ENCODE peak calls at places on chromosome 22, in ten cellular contexts. One of them, this sample, is unnamed.

GRCh38 chr22:23804781-23805291 is 18.1 kb downstream of the SMARCB1 start:
- DNase-seq in Panc1: no peak
- DNase-seq in cardiac muscle cell: no peak
- DNase-seq in brain microvascular endothelial cell: no peak
- DNase-seq in stomach: no peak
- DNase-seq in neural progenitor cell: no peak
- DNase-seq in left lung: no peak
- DNase-seq in ovary: no peak
- DNase-seq in small intestine: no peak
- DNase-seq in adrenal gland: no peak
- DNase-seq in this sample: no peak

GRCh38 chr22:48827228-48827810 is 1000.4 kb downstream of the BRD1 start:
- DNase-seq in Panc1: no peak
- DNase-seq in ovary: no peak
- DNase-seq in neural progenitor cell: no peak
- DNase-seq in cardiac muscle cell: no peak
- DNase-seq in brain microvascular endothelial cell: no peak
- DNase-seq in small intestine: no peak
- DNase-seq in adrenal gland: no peak
- DNase-seq in stomach: no peak
- DNase-seq in left lung: no peak
- DNase-seq in this sample: no peak

GRCh38 chr22:17578129-17578754 is 14.9 kb downstream of the SLC25A18 start:
- DNase-seq in small intestine: no peak
- DNase-seq in cardiac muscle cell: no peak
- DNase-seq in stomach: peak; percentile 77
- DNase-seq in ovary: peak; percentile 48
- DNase-seq in adrenal gland: peak; percentile 51
- DNase-seq in Panc1: no peak
- DNase-seq in brain microvascular endothelial cell: no peak
- DNase-seq in neural progenitor cell: no peak
- DNase-seq in left lung: peak; percentile 56
- DNase-seq in this sample: no peak

GRCh38 chr22:49545606-49546005 is 282.1 kb downstream of the BRD1 start:
- DNase-seq in cardiac muscle cell: no peak
- DNase-seq in left lung: no peak
- DNase-seq in neural progenitor cell: no peak
- DNase-seq in Panc1: no peak
- DNase-seq in stomach: no peak
- DNase-seq in adrenal gland: no peak
- DNase-seq in ovary: no peak
- DNase-seq in small intestine: no peak
- DNase-seq in brain microvascular endothelial cell: no peak
- DNase-seq in this sample: no peak

GRCh38 chr22:29311468-29312217 is 3.9 kb downstream of the RASL10A start:
- DNase-seq in cardiac muscle cell: no peak
- DNase-seq in brain microvascular endothelial cell: no peak
- DNase-seq in neural progenitor cell: no peak
- DNase-seq in adrenal gland: peak; percentile 65
- DNase-seq in stomach: no peak
- DNase-seq in small intestine: no peak
- DNase-seq in ovary: peak; percentile 64
- DNase-seq in left lung: no peak
- DNase-seq in Panc1: no peak
- DNase-seq in this sample: no peak

GRCh38 chr22:25564979-25565677 is 653 bp downstream of the GRK3 start:
- DNase-seq in stomach: no peak
- DNase-seq in small intestine: no peak
- DNase-seq in brain microvascular endothelial cell: no peak
- DNase-seq in neural progenitor cell: peak; percentile 64
- DNase-seq in cardiac muscle cell: no peak
- DNase-seq in ovary: peak; percentile 59
- DNase-seq in left lung: peak; percentile 43
- DNase-seq in adrenal gland: peak; percentile 38
- DNase-seq in Panc1: no peak
- DNase-seq in this sample: no peak

GRCh38 chr22:34019190-34019845 is 99.0 kb upstream of the LARGE1 start:
- DNase-seq in cardiac muscle cell: no peak
- DNase-seq in brain microvascular endothelial cell: no peak
- DNase-seq in Panc1: no peak
- DNase-seq in neural progenitor cell: no peak
- DNase-seq in ovary: no peak
- DNase-seq in stomach: no peak
- DNase-seq in small intestine: no peak
- DNase-seq in left lung: no peak
- DNase-seq in adrenal gland: no peak
- DNase-seq in this sample: no peak

GRCh38 chr22:18144105-18144504 is 5.9 kb upstream of the USP18 start:
- DNase-seq in small intestine: no peak
- DNase-seq in adrenal gland: no peak
- DNase-seq in cardiac muscle cell: no peak
- DNase-seq in left lung: no peak
- DNase-seq in neural progenitor cell: no peak
- DNase-seq in brain microvascular endothelial cell: no peak
- DNase-seq in Panc1: no peak
- DNase-seq in ovary: no peak
- DNase-seq in stomach: no peak
- DNase-seq in this sample: no peak

GRCh38 chr22:19730662-19731360 is 7.5 kb downstream of the GP1BB start:
- DNase-seq in adrenal gland: peak; percentile 84
- DNase-seq in cardiac muscle cell: peak; percentile 91
- DNase-seq in neural progenitor cell: peak; percentile 91
- DNase-seq in small intestine: peak; percentile 62
- DNase-seq in ovary: peak; percentile 89
- DNase-seq in Panc1: peak; percentile 24
- DNase-seq in stomach: peak; percentile 84
- DNase-seq in brain microvascular endothelial cell: peak; percentile 43
- DNase-seq in left lung: peak; percentile 82
- DNase-seq in this sample: no peak

GRCh38 chr22:21095773-21096107 is 50.0 kb downstream of the LRRC74B start:
- DNase-seq in stomach: no peak
- DNase-seq in Panc1: no peak
- DNase-seq in ovary: no peak
- DNase-seq in cardiac muscle cell: no peak
- DNase-seq in left lung: no peak
- DNase-seq in neural progenitor cell: no peak
- DNase-seq in small intestine: no peak
- DNase-seq in brain microvascular endothelial cell: no peak
- DNase-seq in adrenal gland: no peak
- DNase-seq in this sample: no peak

GRCh38 chr22:21657361-21658118 is 8.3 kb upstream of the PPIL2 start:
- DNase-seq in left lung: peak; percentile 83
- DNase-seq in cardiac muscle cell: peak; percentile 88
- DNase-seq in adrenal gland: peak; percentile 62
- DNase-seq in brain microvascular endothelial cell: no peak
- DNase-seq in small intestine: peak; percentile 79
- DNase-seq in Panc1: no peak
- DNase-seq in ovary: no peak
- DNase-seq in neural progenitor cell: peak; percentile 93
- DNase-seq in stomach: peak; percentile 86
- DNase-seq in this sample: no peak

GRCh38 chr22:31926969-31927368 is 17.4 kb upstream of the YWHAH start:
- DNase-seq in left lung: no peak
- DNase-seq in brain microvascular endothelial cell: no peak
- DNase-seq in Panc1: no peak
- DNase-seq in adrenal gland: peak; percentile 34
- DNase-seq in neural progenitor cell: peak; percentile 60
- DNase-seq in small intestine: no peak
- DNase-seq in stomach: no peak
- DNase-seq in cardiac muscle cell: no peak
- DNase-seq in ovary: no peak
- DNase-seq in this sample: no peak

GRCh38 chr22:26687439-26687838 is 30.1 kb downstream of the MIAT start:
- DNase-seq in neural progenitor cell: no peak
- DNase-seq in brain microvascular endothelial cell: no peak
- DNase-seq in left lung: no peak
- DNase-seq in Panc1: no peak
- DNase-seq in cardiac muscle cell: no peak
- DNase-seq in stomach: no peak
- DNase-seq in small intestine: no peak
- DNase-seq in ovary: no peak
- DNase-seq in adrenal gland: no peak
- DNase-seq in this sample: no peak

GRCh38 chr22:26691377-26691716 is 34.0 kb downstream of the MIAT start:
- DNase-seq in adrenal gland: no peak
- DNase-seq in ovary: no peak
- DNase-seq in small intestine: no peak
- DNase-seq in cardiac muscle cell: no peak
- DNase-seq in neural progenitor cell: no peak
- DNase-seq in stomach: no peak
- DNase-seq in left lung: no peak
- DNase-seq in Panc1: no peak
- DNase-seq in brain microvascular endothelial cell: no peak
- DNase-seq in this sample: no peak

GRCh38 chr22:26692215-26692614 is 34.8 kb downstream of the MIAT start:
- DNase-seq in small intestine: no peak
- DNase-seq in Panc1: no peak
- DNase-seq in left lung: no peak
- DNase-seq in neural progenitor cell: no peak
- DNase-seq in cardiac muscle cell: no peak
- DNase-seq in brain microvascular endothelial cell: no peak
- DNase-seq in stomach: no peak
- DNase-seq in adrenal gland: no peak
- DNase-seq in ovary: no peak
- DNase-seq in this sample: no peak

GRCh38 chr22:26689553-26690301 is 32.3 kb downstream of the MIAT start:
- DNase-seq in cardiac muscle cell: no peak
- DNase-seq in brain microvascular endothelial cell: no peak
- DNase-seq in left lung: no peak
- DNase-seq in ovary: no peak
- DNase-seq in stomach: no peak
- DNase-seq in small intestine: no peak
- DNase-seq in Panc1: no peak
- DNase-seq in adrenal gland: no peak
- DNase-seq in neural progenitor cell: peak; percentile 82
- DNase-seq in this sample: no peak

GRCh38 chr22:26690654-26691376 is 33.4 kb downstream of the MIAT start:
- DNase-seq in Panc1: no peak
- DNase-seq in cardiac muscle cell: no peak
- DNase-seq in brain microvascular endothelial cell: no peak
- DNase-seq in small intestine: no peak
- DNase-seq in ovary: no peak
- DNase-seq in stomach: no peak
- DNase-seq in adrenal gland: no peak
- DNase-seq in left lung: no peak
- DNase-seq in neural progenitor cell: no peak
- DNase-seq in this sample: no peak
- H3K27ac ChIP-seq in Panc1: no peak overlapping the region
- H3K27ac ChIP-seq in cardiac muscle cell: no peak overlapping the region
- H3K27ac ChIP-seq in brain microvascular endothelial cell: no peak overlapping the region
- H3K27ac ChIP-seq in small intestine: no peak overlapping the region
- H3K27ac ChIP-seq in ovary: no peak overlapping the region
- H3K27ac ChIP-seq in stomach: no peak overlapping the region
- H3K27ac ChIP-seq in adrenal gland: no peak overlapping the region
- H3K27ac ChIP-seq in left lung: no peak overlapping the region
- H3K27ac ChIP-seq in neural progenitor cell: no peak overlapping the region
- H3K27ac ChIP-seq in this sample: no peak overlapping the region

DNA sequence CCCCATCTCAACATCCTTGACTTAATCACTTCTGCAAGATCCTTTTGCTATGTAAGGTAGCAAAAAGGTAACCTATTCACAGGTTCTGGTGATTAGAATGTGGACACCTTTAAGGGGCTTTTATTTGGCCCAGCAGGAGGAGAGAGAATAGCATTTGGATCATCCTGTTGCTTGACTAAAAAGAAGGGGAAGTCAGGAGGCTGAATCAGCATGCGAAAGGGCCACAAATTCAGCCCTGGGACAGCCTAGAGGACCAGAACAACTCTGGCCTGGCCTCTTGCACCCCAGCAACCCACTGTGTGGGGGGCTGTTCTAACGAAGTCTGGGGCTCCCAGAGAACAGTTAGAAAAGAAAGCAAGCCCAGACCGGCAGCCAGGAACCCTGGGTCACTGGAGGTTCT is 3.2 kb upstream of the HMOX1 start:
- DNase-seq in stomach: no peak
- DNase-seq in left lung: no peak
- DNase-seq in Panc1: no peak
- DNase-seq in small intestine: no peak
- DNase-seq in ovary: no peak
- DNase-seq in neural progenitor cell: no peak
- DNase-seq in cardiac muscle cell: no peak
- DNase-seq in adrenal gland: no peak
- DNase-seq in brain microvascular endothelial cell: no peak
- DNase-seq in this sample: no peak
- H3K27ac ChIP-seq in stomach: peak overlapping the region; percentile 82
- H3K27ac ChIP-seq in left lung: peak overlapping the region; percentile 85
- H3K27ac ChIP-seq in Panc1: peak overlapping the region; percentile 95
- H3K27ac ChIP-seq in small intestine: peak overlapping the region; percentile 94
- H3K27ac ChIP-seq in ovary: peak overlapping the region; percentile 69
- H3K27ac ChIP-seq in neural progenitor cell: no peak overlapping the region
- H3K27ac ChIP-seq in cardiac muscle cell: no peak overlapping the region
- H3K27ac ChIP-seq in adrenal gland: peak overlapping the region; percentile 88
- H3K27ac ChIP-seq in brain microvascular endothelial cell: no peak overlapping the region
- H3K27ac ChIP-seq in this sample: peak overlapping the region; percentile 39

DNA sequence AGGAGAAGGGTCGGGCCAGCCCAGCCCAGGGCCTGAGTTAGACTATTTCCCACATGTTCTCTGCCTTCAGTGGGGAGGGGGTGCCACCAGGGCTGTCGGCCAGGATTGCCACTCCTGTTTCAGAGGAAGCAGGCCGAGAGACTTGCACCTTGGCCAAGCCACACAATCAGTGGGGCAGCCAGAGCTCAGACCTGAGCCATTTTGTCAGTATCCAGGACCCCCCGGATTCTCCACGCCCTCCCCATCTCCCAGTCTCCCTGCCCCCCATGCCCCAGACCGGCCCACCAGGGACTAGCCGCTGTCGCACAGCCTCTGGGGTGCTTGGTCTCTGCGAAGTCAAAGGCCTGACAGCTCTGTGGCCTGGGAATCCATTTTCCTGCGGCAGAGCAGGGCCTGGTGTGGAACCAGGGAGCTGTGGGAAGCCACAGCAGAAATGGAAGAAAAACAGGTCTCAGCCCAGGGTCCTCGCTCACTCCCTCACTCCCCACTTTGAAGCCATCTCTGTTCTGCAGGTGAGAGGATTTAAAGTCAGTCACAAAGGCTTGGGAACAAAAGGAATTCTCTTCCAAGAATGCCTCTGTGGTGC is 25.5 kb upstream of the MGAT3 start:
- DNase-seq in ovary: no peak
- DNase-seq in small intestine: no peak
- DNase-seq in adrenal gland: no peak
- DNase-seq in brain microvascular endothelial cell: no peak
- DNase-seq in left lung: no peak
- DNase-seq in Panc1: no peak
- DNase-seq in stomach: no peak
- DNase-seq in neural progenitor cell: no peak
- DNase-seq in cardiac muscle cell: no peak
- DNase-seq in this sample: no peak
- H3K27ac ChIP-seq in ovary: no peak overlapping the region
- H3K27ac ChIP-seq in small intestine: no peak overlapping the region
- H3K27ac ChIP-seq in adrenal gland: peak overlapping the region; percentile 97
- H3K27ac ChIP-seq in brain microvascular endothelial cell: peak overlapping the region; percentile 59
- H3K27ac ChIP-seq in left lung: peak overlapping the region; percentile 65
- H3K27ac ChIP-seq in Panc1: no peak overlapping the region
- H3K27ac ChIP-seq in stomach: peak overlapping the region; percentile 82
- H3K27ac ChIP-seq in neural progenitor cell: no peak overlapping the region
- H3K27ac ChIP-seq in cardiac muscle cell: no peak overlapping the region
- H3K27ac ChIP-seq in this sample: no peak overlapping the region

DNA sequence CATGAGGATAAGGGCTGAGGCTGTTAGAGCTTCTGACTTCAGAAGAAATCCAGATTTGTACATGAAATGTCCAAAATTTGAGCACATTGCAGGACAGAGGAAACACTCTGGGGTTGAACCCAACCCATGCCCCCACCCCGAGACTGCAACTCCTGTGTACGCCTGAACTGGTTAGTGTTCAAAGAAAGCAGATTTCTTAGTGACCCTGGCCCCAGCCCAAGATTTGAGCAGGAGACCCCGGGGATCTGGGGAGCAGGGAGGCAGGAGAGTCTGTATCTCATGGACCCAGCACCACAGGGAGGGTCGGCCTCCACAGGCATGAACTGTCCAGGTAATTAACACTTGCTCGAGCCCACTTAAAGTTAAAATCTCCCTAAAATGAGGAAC is 69.3 kb upstream of the WNT7B start:
- DNase-seq in cardiac muscle cell: no peak
- DNase-seq in Panc1: no peak
- DNase-seq in small intestine: no peak
- DNase-seq in adrenal gland: no peak
- DNase-seq in left lung: no peak
- DNase-seq in brain microvascular endothelial cell: no peak
- DNase-seq in neural progenitor cell: no peak
- DNase-seq in ovary: peak; percentile 51
- DNase-seq in stomach: no peak
- DNase-seq in this sample: no peak
- H3K27ac ChIP-seq in cardiac muscle cell: no peak overlapping the region
- H3K27ac ChIP-seq in Panc1: peak overlapping the region; percentile 74
- H3K27ac ChIP-seq in small intestine: no peak overlapping the region
- H3K27ac ChIP-seq in adrenal gland: peak overlapping the region; percentile 88
- H3K27ac ChIP-seq in left lung: peak overlapping the region; percentile 89
- H3K27ac ChIP-seq in brain microvascular endothelial cell: no peak overlapping the region
- H3K27ac ChIP-seq in neural progenitor cell: no peak overlapping the region
- H3K27ac ChIP-seq in ovary: peak overlapping the region; percentile 99
- H3K27ac ChIP-seq in stomach: peak overlapping the region; percentile 100
- H3K27ac ChIP-seq in this sample: peak overlapping the region; percentile 79